ENCODE peak calls at places on chromosomes 12 and 14, in seven cellular contexts. B is astrocyte, A is fibroblast of lung, I is AG04449, K is cardiac fibroblast, F is epithelial cell of esophagus, J is body of pancreas. G is an unnamed sample.

GRCh38 chr14:78341827-78342389 is 171.7 kb downstream of the NRXN3 start:
- DNase-seq in B (no peak), A (no peak), I (no peak), K (no peak), F (peak), J (no peak), G (no peak)

GRCh38 chr14:26966942-26967341 is 369.1 kb upstream of the NOVA1 start:
- DNase-seq in B (peak), A (peak), I (no peak), K (peak), F (peak), J (peak), G (peak)

GRCh38 chr12:452667-453210 is 7.0 kb upstream of the B4GALNT3 start:
- DNase-seq in B (no peak), A (no peak), I (no peak), K (no peak), F (no peak), J (no peak), G (no peak)

GRCh38 chr12:54959291-54960018 is 25.1 kb downstream of the TESPA1 start:
- DNase-seq in B (no peak), A (no peak), I (no peak), K (no peak), F (peak), J (no peak), G (no peak)

GRCh38 chr12:131872154-131873046 is 22.0 kb upstream of the ULK1 start:
- DNase-seq in B (peak), A (peak), I (peak), K (peak), F (peak), J (no peak), G (peak)

GRCh38 chr12:123712780-123713319 is 697 bp downstream of the ATP6V0A2 start:
- DNase-seq in B (no peak), A (no peak), I (no peak), K (peak), F (no peak), J (no peak), G (no peak)

GRCh38 chr14:28102814-28103213 is 663.8 kb upstream of the FOXG1 start:
- DNase-seq in B (peak), A (peak), I (no peak), K (no peak), F (peak), J (no peak), G (peak)

GRCh38 chr12:33669349-33669748 is 229.7 kb upstream of the SYT10 start:
- DNase-seq in B (no peak), A (no peak), I (no peak), K (no peak), F (no peak), J (no peak), G (no peak)

GRCh38 chr12:53695148-53696138 is 19.6 kb upstream of the ATP5MC2 start:
- DNase-seq in B (peak), A (peak), I (no peak), K (peak), F (peak), J (no peak), G (peak)

GRCh38 chr12:74539765-74540526 is 2.3 kb downstream of the ATXN7L3B start:
- DNase-seq in B (no peak), A (no peak), I (no peak), K (peak), F (no peak), J (no peak), G (no peak)

GRCh38 chr14:65599375-65599774 is 186.8 kb downstream of the FUT8 start:
- DNase-seq in B (peak), A (peak), I (no peak), K (peak), F (no peak), J (no peak), G (peak)

GRCh38 chr12:54191550-54192022 is 2.8 kb upstream of the SMUG1 start:
- DNase-seq in B (peak), A (peak), I (no peak), K (peak), F (peak), J (peak), G (peak)

GRCh38 chr12:47736877-47737676 is 11.8 kb upstream of the ENDOU start:
- DNase-seq in B (peak), A (peak), I (no peak), K (peak), F (no peak), J (peak), G (peak)

GRCh38 chr12:122064034-122064777 is 14.3 kb upstream of the MLXIP start:
- DNase-seq in B (peak), A (peak), I (peak), K (peak), F (peak), J (peak), G (peak)

GRCh38 chr14:52690983-52691760 is 4.2 kb downstream of the ERO1A start:
- DNase-seq in B (no peak), A (peak), I (no peak), K (no peak), F (peak), J (no peak), G (no peak)

GRCh38 chr12:25806271-25806670 is 152.2 kb upstream of the RASSF8 start:
- DNase-seq in B (peak), A (peak), I (no peak), K (peak), F (peak), J (no peak), G (peak)

GRCh38 chr14:89422181-89422951 is 5.3 kb upstream of the FOXN3 start:
- DNase-seq in B (no peak), A (no peak), I (no peak), K (peak), F (peak), J (no peak), G (peak)

GRCh38 chr12:79674629-79675028 is 16.1 kb downstream of the PAWR start:
- DNase-seq in B (peak), A (peak), I (no peak), K (peak), F (peak), J (no peak), G (no peak)

GRCh38 chr12:130880411-130880885 is 8.6 kb downstream of the RAN start:
- DNase-seq in B (no peak), A (no peak), I (no peak), K (no peak), F (no peak), J (no peak), G (no peak)

GRCh38 chr14:51401756-51402155 is 161.7 kb downstream of the TMX1 start:
- DNase-seq in B (no peak), A (no peak), I (no peak), K (peak), F (no peak), J (peak), G (peak)

GRCh38 chr12:100348657-100349454 is 8.0 kb upstream of the SLC17A8 start:
- DNase-seq in B (peak), A (peak), I (no peak), K (peak), F (peak), J (no peak), G (peak)

GRCh38 chr12:949337-950099 is at the start of gene RAD52:
- DNase-seq in B (peak), A (peak), I (peak), K (peak), F (peak), J (peak), G (peak)

GRCh38 chr12:5442251-5443006 is 10.5 kb downstream of the NTF3 start:
- DNase-seq in B (peak), A (peak), I (no peak), K (peak), F (peak), J (peak), G (peak)

GRCh38 chr12:101243074-101243473 is 33.0 kb upstream of the SLC5A8 start:
- DNase-seq in B (peak), A (peak), I (no peak), K (no peak), F (peak), J (no peak), G (no peak)

GRCh38 chr12:11348439-11348838 is 38.2 kb upstream of the PRB4 start:
- DNase-seq in B (no peak), A (no peak), I (no peak), K (no peak), F (no peak), J (no peak), G (no peak)
- H3K4me3 ChIP-seq in B (no peak), A (no peak), I (no peak), K (no peak), F (no peak), J (no peak), G (no peak)

GRCh38 chr12:98532687-98533304 is 17.4 kb downstream of the TMPO start:
- DNase-seq in B (no peak), A (peak), I (no peak), K (peak), F (peak), J (peak), G (peak)
- TF ChIP-seq CTCF in B (peak), A (peak), I (peak), K (peak), F (peak), J (peak), G (peak)

GRCh38 chr12:48811454-48812090 is 6.7 kb upstream of the CACNB3 start:
- DNase-seq in B (no peak), A (no peak), I (no peak), K (no peak), F (no peak), J (no peak), G (no peak)
- H3K4me3 ChIP-seq in B (peak), A (peak), I (no peak), K (no peak), F (no peak), J (no peak), G (no peak)

GRCh38 chr12:120767071-120768024 is 41.7 kb downstream of the ACADS start:
- DNase-seq in B (no peak), A (no peak), I (no peak), K (no peak), F (peak), J (no peak), G (no peak)
- TF ChIP-seq CTCF in B (no peak), A (no peak), I (no peak), K (no peak), F (no peak), J (no peak), G (no peak)

GRCh38 chr14:103550451-103551337 is 11.8 kb downstream of the BAG5 start:
- DNase-seq in B (no peak), A (no peak), I (no peak), K (no peak), F (no peak), J (no peak), G (no peak)
- H3K4me3 ChIP-seq in B (no peak), A (no peak), I (no peak), K (no peak), F (no peak), J (no peak), G (no peak)

GRCh38 chr12:116392061-116392460 is 114.6 kb upstream of the MED13L start:
- DNase-seq in B (no peak), A (no peak), I (no peak), K (no peak), F (no peak), J (no peak), G (no peak)

GRCh38 chr12:116393859-116394650 is 116.6 kb upstream of the MED13L start:
- DNase-seq in B (no peak), A (no peak), I (no peak), K (no peak), F (no peak), J (no peak), G (no peak)

GRCh38 chr12:116397148-116397547 is 119.7 kb upstream of the MED13L start:
- DNase-seq in B (peak), A (peak), I (no peak), K (peak), F (peak), J (no peak), G (peak)

GRCh38 chr12:116398193-116398592 is 120.7 kb upstream of the MED13L start:
- DNase-seq in B (no peak), A (no peak), I (no peak), K (no peak), F (no peak), J (no peak), G (no peak)

DNA sequence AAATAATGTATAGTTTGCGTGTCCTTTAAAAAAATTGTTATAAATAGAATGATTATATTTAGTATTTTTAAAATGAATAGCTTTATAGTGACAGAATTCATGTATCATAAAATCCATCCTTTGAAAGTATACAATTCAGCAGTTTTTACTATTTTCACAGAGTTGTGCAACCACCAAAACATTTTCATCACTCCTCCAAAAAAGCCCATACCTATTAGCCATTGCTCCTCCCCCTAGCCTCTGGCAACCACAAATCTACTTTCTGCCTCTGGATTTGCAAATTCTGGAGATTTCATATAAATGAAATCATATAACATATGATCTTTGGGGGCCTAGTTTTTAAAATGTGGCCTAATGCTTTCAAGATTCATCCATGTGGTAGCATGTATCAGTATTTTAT is 117.9 kb upstream of the MED13L start:
- DNase-seq in B (no peak), A (no peak), I (no peak), K (peak), F (no peak), J (no peak), G (peak)
- TF ChIP-seq CTCF in B (no peak), A (no peak), I (no peak), K (no peak), F (no peak), J (no peak), G (no peak)